ENCODE peak calls at places on chromosomes 16 and 17, in eight cellular contexts. M is globus pallidus; B is left ventricle myocardium inferior; A is activated T-cell treated with anti-CD3 and anti-CD28 coated beads, Interleukin-2, amount 50 U/mL, for 4 hours; W is D341Med; E is HCEC 1CT; P is stimulated activated CD4-positive, alpha-beta T cell treated with anti-CD3 and anti-CD28 coated beads, Interleukin-1b, Interleukin-23, amount 100 ng/mL, for 1 hour; I is stimulated activated CD8-positive, alpha-beta memory T cell treated with anti-CD3 and anti-CD28 coated beads, Interleukin-12 subunit alpha, Interleukin-12 subunit beta, amount 100 ng/mL, for 4 hours. G is an unnamed sample.

GRCh38 chr17:63274156-63274555 is 171.9 kb downstream of the CYB561 start:
- DNase-seq in A (no peak), W (no peak), P (no peak), B (peak; percentile 42), M (no peak), E (peak; percentile 97), I (no peak), G (no peak)

GRCh38 chr16:70391881-70392481 is 45.3 kb downstream of the DDX19A start:
- DNase-seq in P (no peak), I (no peak), M (no peak), B (peak; percentile 33), W (peak; percentile 80), E (peak; percentile 66), A (no peak), G (no peak)

GRCh38 chr16:58471209-58471975 is 28.6 kb upstream of the NDRG4 start:
- DNase-seq in M (no peak), B (no peak), P (no peak), I (no peak), E (no peak), A (no peak), W (no peak), G (no peak)

GRCh38 chr16:81560979-81561657 is 116.5 kb downstream of the CMIP start:
- DNase-seq in A (no peak), P (no peak), M (no peak), W (no peak), E (peak; percentile 29), B (no peak), I (no peak), G (no peak)

GRCh38 chr16:35906440-35906839 is 2447.0 kb downstream of the TP53TG3F start:
- DNase-seq in P (no peak), E (no peak), B (no peak), W (no peak), A (no peak), I (no peak), M (no peak), G (no peak)

GRCh38 chr17:50181601-50182345 is 16.0 kb downstream of the SGCA start:
- DNase-seq in A (no peak), M (no peak), B (no peak), W (no peak), P (no peak), E (no peak), I (no peak), G (no peak)

GRCh38 chr17:67649891-67650290 is 67.8 kb upstream of the NOL11 start:
- DNase-seq in M (no peak), I (no peak), W (no peak), P (no peak), E (no peak), A (no peak), B (no peak), G (no peak)

GRCh38 chr16:89040861-89041570 is 52.6 kb upstream of the ACSF3 start:
- DNase-seq in P (no peak), M (no peak), W (no peak), I (no peak), E (no peak), B (no peak), A (no peak), G (no peak)

GRCh38 chr16:50067290-50067853 is 1.6 kb downstream of the HEATR3 start:
- DNase-seq in A (no peak), E (peak; percentile 56), W (peak; percentile 48), M (peak; percentile 27), P (no peak), I (no peak), B (no peak), G (no peak)

GRCh38 chr17:58527949-58528348 is 13.5 kb upstream of the MTMR4 start:
- DNase-seq in B (no peak), I (no peak), M (peak; percentile 96), E (no peak), W (no peak), A (no peak), P (no peak), G (no peak)

GRCh38 chr16:86100205-86101134 is 201.5 kb downstream of the IRF8 start:
- DNase-seq in A (no peak), I (no peak), E (no peak), P (no peak), M (no peak), W (no peak), B (no peak), G (no peak)

GRCh38 chr16:23240994-23241393 is 58.4 kb downstream of the SCNN1G start:
- DNase-seq in A (no peak), P (no peak), I (no peak), B (no peak), E (no peak), W (no peak), M (no peak), G (no peak)

GRCh38 chr17:57257213-57257873 is 1.0 kb downstream of the MSI2 start:
- DNase-seq in P (no peak), M (no peak), I (no peak), W (peak; percentile 55), B (no peak), E (peak; percentile 5), A (no peak), G (no peak)

GRCh38 chr17:80327518-80327917 is 66.9 kb downstream of the RNF213 start:
- DNase-seq in I (no peak), P (no peak), W (peak; percentile 22), B (no peak), M (no peak), A (no peak), E (no peak), G (no peak)

GRCh38 chr16:89320717-89321501 is 103.4 kb downstream of the ZNF778 start:
- DNase-seq in M (no peak), B (peak; percentile 64), I (no peak), A (no peak), E (no peak), W (peak; percentile 63), P (no peak), G (no peak)

GRCh38 chr16:57810197-57811024 is 8.1 kb upstream of the KIFC3 start:
- DNase-seq in W (no peak), M (no peak), P (peak; percentile 54), I (peak; percentile 67), A (peak; percentile 64), B (peak; percentile 75), E (peak; percentile 80), G (no peak)

GRCh38 chr17:59172436-59173004 is 17.0 kb downstream of the PRR11 start:
- DNase-seq in W (no peak), B (no peak), P (no peak), A (no peak), I (no peak), E (no peak), M (no peak), G (no peak)

GRCh38 chr16:13077816-13078215 is 176.4 kb downstream of the SHISA9 start:
- DNase-seq in W (no peak), P (no peak), I (no peak), E (no peak), B (no peak), M (no peak), A (no peak), G (no peak)

GRCh38 chr17:65320856-65321255 is 183.7 kb downstream of the RGS9 start:
- DNase-seq in I (no peak), A (no peak), M (no peak), W (no peak), E (no peak), B (no peak), P (no peak), G (no peak)

GRCh38 chr16:73172621-73173312 is 124.8 kb upstream of the ZFHX3 start:
- DNase-seq in M (peak; percentile 51), W (peak; percentile 34), B (peak; percentile 87), P (no peak), A (no peak), E (peak; percentile 90), I (no peak), G (no peak)